ENCODE peak calls at places on chromosome 2, in five cellular contexts. S is fibroblast of lung, K is hepatocyte, A is GM23338, W is HepG2. P is an unnamed sample.

GRCh38 chr2:211144078-211144477 is 587.7 kb downstream of the CPS1 start:
- DNase-seq in S (peak; percentile 81), K (no peak), A (no peak), W (no peak), P (peak; percentile 66)

GRCh38 chr2:12918138-12918840 is 201.6 kb downstream of the TRIB2 start:
- DNase-seq in S (no peak), K (no peak), A (no peak), W (no peak), P (peak; percentile 75)

GRCh38 chr2:102159295-102159694 is 16.7 kb downstream of the IL1R1 start:
- DNase-seq in S (peak; percentile 13), K (peak; percentile 35), A (no peak), W (peak; percentile 34), P (peak; percentile 61)

GRCh38 chr2:11720752-11721151 is 25.7 kb upstream of the LPIN1 start:
- DNase-seq in S (no peak), K (no peak), A (no peak), W (no peak), P (no peak)

GRCh38 chr2:17083902-17084301 is 418.3 kb upstream of the CYRIA start:
- DNase-seq in S (peak; percentile 88), K (no peak), A (no peak), W (no peak), P (peak; percentile 38)

GRCh38 chr2:26011609-26011989 is 22.3 kb upstream of the RAB10 start:
- DNase-seq in S (no peak), K (no peak), A (no peak), W (no peak), P (no peak)

GRCh38 chr2:130798472-130799221 is 38.1 kb upstream of the ARHGEF4 start:
- DNase-seq in S (peak; percentile 13), K (peak; percentile 74), A (peak; percentile 74), W (no peak), P (peak; percentile 33)

GRCh38 chr2:138842341-138842740 is 62.2 kb upstream of the NXPH2 start:
- DNase-seq in S (no peak), K (no peak), A (no peak), W (no peak), P (no peak)

GRCh38 chr2:10654069-10654468 is 35.7 kb downstream of the NOL10 start:
- DNase-seq in S (peak; percentile 78), K (peak; percentile 34), A (no peak), W (no peak), P (peak; percentile 44)

GRCh38 chr2:71662665-71663394 is 209.5 kb downstream of the DYSF start:
- DNase-seq in S (no peak), K (no peak), A (no peak), W (no peak), P (no peak)

GRCh38 chr2:68352651-68353386 is 12.3 kb upstream of the PLEK start:
- DNase-seq in S (no peak), K (no peak), A (no peak), W (no peak), P (peak; percentile 65)

GRCh38 chr2:50335433-50335832 is 696.5 kb downstream of the NRXN1 start:
- DNase-seq in S (no peak), K (no peak), A (peak; percentile 33), W (no peak), P (no peak)

GRCh38 chr2:68715353-68716041 is 19.1 kb upstream of the ARHGAP25 start:
- DNase-seq in S (peak; percentile 33), K (peak; percentile 81), A (peak; percentile 95), W (peak; percentile 71), P (peak; percentile 63)

GRCh38 chr2:210647151-210647550 is 90.8 kb downstream of the CPS1 start:
- DNase-seq in S (no peak), K (no peak), A (no peak), W (no peak), P (no peak)

GRCh38 chr2:229118947-229119346 is 152.1 kb downstream of the PID1 start:
- DNase-seq in S (no peak), K (no peak), A (no peak), W (no peak), P (no peak)

GRCh38 chr2:229124126-229124525 is 147.0 kb downstream of the PID1 start:
- DNase-seq in S (no peak), K (no peak), A (no peak), W (no peak), P (no peak)

DNA sequence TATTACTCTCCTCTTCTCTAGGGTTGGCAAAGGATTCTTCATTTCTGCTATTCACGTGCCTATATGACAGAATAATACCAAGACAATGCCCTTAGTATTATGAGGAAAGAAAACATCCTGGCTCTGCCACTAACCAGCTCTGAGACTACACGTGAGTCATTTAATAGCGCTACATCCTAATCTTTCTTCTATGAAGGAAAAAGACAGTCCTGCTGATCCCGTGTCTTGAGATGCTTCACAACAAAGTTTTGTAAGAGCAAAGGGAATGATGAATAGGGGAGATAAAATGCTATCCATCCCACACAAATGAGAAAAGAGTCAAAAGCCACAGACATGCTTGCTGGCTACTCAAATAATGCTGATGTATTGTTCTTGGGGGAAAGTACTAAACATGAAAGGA is 152.8 kb downstream of the PID1 start:
- DNase-seq in S (peak; percentile 65), K (no peak), A (no peak), W (no peak), P (no peak)
- H3K27ac ChIP-seq in S (no peak overlapping the region), K (no peak overlapping the region), A (no peak overlapping the region), W (no peak overlapping the region), P (no peak overlapping the region)

DNA sequence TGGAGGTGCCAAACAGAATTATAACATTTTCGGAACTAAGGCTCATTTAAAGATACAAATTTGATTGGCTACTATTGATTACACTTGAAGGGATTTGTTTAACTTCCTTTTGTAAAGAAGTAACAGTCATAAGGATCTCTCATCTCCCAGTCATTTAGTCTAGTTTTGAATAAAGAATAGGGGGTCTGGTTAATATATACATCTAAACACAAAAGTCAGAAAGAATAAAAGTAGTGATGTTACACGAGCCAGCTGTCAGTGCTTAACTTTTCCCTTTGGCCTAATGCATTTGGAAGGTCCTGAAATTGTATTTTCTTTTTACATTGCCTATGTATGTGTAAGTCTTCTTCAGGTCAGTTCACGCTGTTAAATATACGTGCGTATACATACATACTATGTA is 8.1 kb downstream of the SEPTIN2 start:
- DNase-seq in S (no peak), K (no peak), A (no peak), W (no peak), P (no peak)
- H4K20me1 ChIP-seq in S (no peaks in the 10 kb centered on the region), K (peaks cover 79% of the 10 kb centered on the region), A (peaks cover 62% of the 10 kb centered on the region), W (peaks cover 75% of the 10 kb centered on the region), P (peaks cover 38% of the 10 kb centered on the region)

GRCh38 chr2:54483426-54483825 is 27.3 kb downstream of the SPTBN1 start:
- DNase-seq in S (peak; percentile 75), K (no peak), A (no peak), W (peak; percentile 32), P (peak; percentile 81)
- H3K27ac ChIP-seq in S (peak overlapping the region; percentile 72), K (no peak overlapping the region), A (no peak overlapping the region), W (no peak overlapping the region), P (peak overlapping the region; percentile 81)

DNA sequence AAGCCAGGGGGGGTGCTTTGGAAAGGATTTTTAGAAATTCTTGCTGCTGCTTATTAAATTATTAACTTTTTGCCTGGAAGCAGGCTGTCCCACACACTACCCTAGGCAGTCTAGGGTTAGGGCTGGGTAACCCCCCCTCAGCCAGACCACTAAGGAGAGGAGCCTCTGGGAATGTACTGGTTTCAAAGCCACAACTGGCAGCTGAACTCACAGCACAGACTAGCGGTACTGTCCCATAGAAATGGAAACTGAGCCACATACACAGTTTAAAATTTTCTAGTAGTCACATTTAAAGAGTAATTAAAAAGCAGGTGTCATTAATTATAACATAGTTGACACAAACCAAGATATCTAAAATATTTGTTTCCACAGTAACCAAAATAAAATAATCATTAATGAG is 50.1 kb downstream of the SPRED2 start:
- DNase-seq in S (peak; percentile 51), K (no peak), A (no peak), W (no peak), P (no peak)
- H4K20me1 ChIP-seq in S (no peaks in the 10 kb centered on the region), K (no peaks in the 10 kb centered on the region), A (peaks cover 30% of the 10 kb centered on the region), W (peaks cover 63% of the 10 kb centered on the region), P (no peaks in the 10 kb centered on the region)

GRCh38 chr2:8300905-8301304 is 381.0 kb upstream of the ID2 start:
- DNase-seq in S (no peak), K (no peak), A (no peak), W (no peak), P (no peak)
- H3K27ac ChIP-seq in S (no peak overlapping the region), K (no peak overlapping the region), A (no peak overlapping the region), W (no peak overlapping the region), P (no peak overlapping the region)